ENCODE peak calls at places on chromosome 10, in four cellular contexts. T is astrocyte; W is ovary; D is effector memory CD4-positive, alpha-beta T cell. O is an unnamed sample. For H3K4me1, the result is how much of the 10 kb centered on the place peaks cover.

GRCh38 chr10:70376436-70377378 is 5.7 kb downstream of the LRRC20 start:
- DNase-seq in W (no peak), T (peak), D (no peak), O (no peak)

GRCh38 chr10:68154211-68154497 is 44.9 kb downstream of the MYPN start:
- DNase-seq in W (peak), T (peak), D (no peak), O (peak)

GRCh38 chr10:90028312-90028711 is 326.9 kb downstream of the KIF20B start:
- DNase-seq in T (no peak), D (no peak), W (no peak), O (no peak)

GRCh38 chr10:23370106-23370505 is 25.5 kb upstream of the C10orf67 start:
- DNase-seq in W (no peak), T (no peak), D (no peak), O (no peak)

GRCh38 chr10:117420768-117421167 is 45.5 kb upstream of the PDZD8 start:
- DNase-seq in W (no peak), D (no peak), T (no peak), O (no peak)

GRCh38 chr10:117945651-117946050 is 101.1 kb downstream of the RAB11FIP2 start:
- DNase-seq in T (no peak), W (no peak), D (no peak), O (no peak)

GRCh38 chr10:944034-944831 is 12.7 kb upstream of the LARP4B start:
- DNase-seq in T (no peak), W (peak), D (no peak), O (peak)

GRCh38 chr10:97099089-97099488 is 86.7 kb downstream of the SLIT1 start:
- DNase-seq in T (no peak), W (no peak), D (no peak), O (no peak)

GRCh38 chr10:16586358-16587138 is 64.9 kb upstream of the C1QL3 start:
- DNase-seq in T (no peak), D (no peak), W (no peak), O (no peak)

GRCh38 chr10:84140036-84140379 is 699 bp downstream of the GHITM start:
- DNase-seq in W (peak), T (peak), D (no peak), O (no peak)

GRCh38 chr10:62972103-62972502 is 155.9 kb upstream of the EGR2 start:
- DNase-seq in D (no peak), W (no peak), T (peak), O (no peak)

GRCh38 chr10:64039208-64039607 is 518.0 kb downstream of the REEP3 start:
- DNase-seq in D (no peak), T (no peak), W (no peak), O (no peak)

GRCh38 chr10:24897326-24897926 is 55.0 kb downstream of the PRTFDC1 start:
- DNase-seq in D (no peak), W (no peak), T (peak), O (no peak)

GRCh38 chr10:93471110-93471651 is 11.0 kb downstream of the MYOF start:
- DNase-seq in W (no peak), T (peak), D (no peak), O (no peak)

GRCh38 chr10:131690805-131691239 is 210.0 kb upstream of the PPP2R2D start:
- DNase-seq in W (no peak), T (no peak), D (no peak), O (no peak)

GRCh38 chr10:1782841-1783240 is 45.5 kb upstream of the ADARB2 start:
- DNase-seq in W (no peak), D (no peak), T (no peak), O (no peak)

GRCh38 chr10:79387974-79388850 is 40.9 kb downstream of the PPIF start:
- DNase-seq in T (no peak), D (no peak), W (no peak), O (no peak)

GRCh38 chr10:86876748-86877147 is 80.7 kb downstream of the MMRN2 start:
- DNase-seq in T (no peak), D (no peak), W (no peak), O (no peak)

GRCh38 chr10:58778966-58779365 is 266.3 kb downstream of the BICC1 start:
- DNase-seq in T (no peak), W (no peak), D (no peak), O (no peak)

GRCh38 chr10:111774486-111774885 is 409.1 kb downstream of the GPAM start:
- DNase-seq in D (no peak), T (no peak), W (no peak), O (no peak)

GRCh38 chr10:19971343-19971742 is 155.1 kb downstream of the PLXDC2 start:
- DNase-seq in D (no peak), W (no peak), T (no peak), O (no peak)

GRCh38 chr10:29784175-29784773 is 149.5 kb upstream of the SVIL start:
- DNase-seq in W (peak), T (peak), D (no peak), O (peak)

GRCh38 chr10:22086730-22087364 is 83.3 kb upstream of the DNAJC1 start:
- DNase-seq in T (peak), W (peak), D (no peak), O (peak)

GRCh38 chr10:74078037-74078436 is 72.6 kb downstream of the AP3M1 start:
- DNase-seq in W (no peak), D (no peak), T (peak), O (no peak)

GRCh38 chr10:66591865-66592264 is 334.0 kb upstream of the LRRTM3 start:
- DNase-seq in T (peak), D (no peak), W (no peak), O (no peak)

GRCh38 chr10:59857921-59858320 is 48.4 kb downstream of the CCDC6 start:
- DNase-seq in W (no peak), T (no peak), D (no peak), O (no peak)

GRCh38 chr10:49268185-49268584 is 30.8 kb upstream of the C10orf71 start:
- DNase-seq in T (no peak), W (no peak), D (no peak), O (no peak)

GRCh38 chr10:103833731-103834365 is 21.5 kb downstream of the SH3PXD2A start:
- DNase-seq in T (no peak), W (peak), D (no peak), O (peak)

GRCh38 chr10:93915603-93916002 is 21.8 kb downstream of the SLC35G1 start:
- DNase-seq in W (no peak), D (no peak), T (no peak), O (no peak)

DNA sequence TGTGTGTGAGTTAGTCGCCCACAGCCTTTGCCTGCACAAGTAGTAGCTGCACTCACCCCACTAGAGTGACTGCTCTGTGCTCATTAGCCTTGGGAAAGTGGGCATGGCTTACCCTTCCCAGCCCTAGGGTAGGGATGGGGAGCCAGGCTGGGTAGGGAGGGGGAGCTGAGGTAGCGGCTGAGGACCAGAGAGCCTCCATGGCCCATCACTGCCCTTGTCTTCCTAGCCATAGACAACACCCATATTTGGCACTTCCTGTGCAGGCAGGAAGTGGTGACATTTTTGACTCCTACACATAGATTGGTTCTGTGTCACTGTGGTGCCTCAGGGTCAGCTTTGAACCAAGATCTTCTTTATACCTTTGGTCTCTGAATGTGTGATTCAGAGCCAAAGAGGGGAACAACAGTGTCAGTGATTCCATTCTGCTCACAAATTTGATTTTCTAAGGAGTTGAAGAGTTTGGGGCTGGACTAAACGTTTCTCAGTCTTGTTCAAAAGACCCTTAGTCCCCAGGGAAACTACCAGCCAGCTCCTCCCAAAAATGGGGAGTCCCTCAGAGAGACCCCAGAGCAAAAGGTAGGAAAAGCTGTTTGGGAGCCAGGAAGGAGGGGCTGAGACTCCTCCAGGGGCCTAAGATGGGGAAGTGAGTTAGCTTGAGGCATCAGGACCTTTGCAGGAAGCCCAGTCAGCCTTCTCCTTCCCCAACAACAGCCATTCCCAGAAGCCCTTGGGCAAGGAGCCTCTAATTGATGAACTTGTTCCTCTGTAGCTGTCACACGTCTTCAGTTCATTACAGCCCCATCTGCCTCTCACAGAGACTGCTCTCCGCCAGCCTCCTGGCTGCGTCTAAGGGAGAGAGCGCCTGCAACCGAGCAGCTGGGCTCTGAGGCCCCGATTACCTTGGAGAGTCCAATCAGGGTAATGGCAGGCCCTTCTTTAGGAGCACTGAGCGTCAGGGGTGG is 135.0 kb downstream of the CDH23 start:
- DNase-seq in D (no peak), W (no peak), T (no peak), O (no peak)
- H3K4me3 ChIP-seq in D (no peak), W (no peak), T (no peak), O (no peak)

GRCh38 chr10:44016101-44016500 is 367.4 kb upstream of the ZNF32 start:
- DNase-seq in T (no peak), D (no peak), W (no peak), O (no peak)

GRCh38 chr10:44017483-44018145 is 367.3 kb downstream of the CXCL12 start:
- DNase-seq in T (no peak), D (no peak), W (no peak), O (no peak)

GRCh38 chr10:44020322-44021111 is 364.4 kb downstream of the CXCL12 start:
- DNase-seq in W (no peak), D (no peak), T (no peak), O (peak)

GRCh38 chr10:44014644-44015250 is 366.1 kb upstream of the ZNF32 start:
- DNase-seq in W (no peak), D (no peak), T (no peak), O (no peak)

GRCh38 chr10:44016589-44017482 is 368.1 kb downstream of the CXCL12 start:
- DNase-seq in W (peak), D (no peak), T (no peak), O (no peak)
- H3K27ac ChIP-seq in W (peak), D (no peak), T (no peak), O (peak)

DNA sequence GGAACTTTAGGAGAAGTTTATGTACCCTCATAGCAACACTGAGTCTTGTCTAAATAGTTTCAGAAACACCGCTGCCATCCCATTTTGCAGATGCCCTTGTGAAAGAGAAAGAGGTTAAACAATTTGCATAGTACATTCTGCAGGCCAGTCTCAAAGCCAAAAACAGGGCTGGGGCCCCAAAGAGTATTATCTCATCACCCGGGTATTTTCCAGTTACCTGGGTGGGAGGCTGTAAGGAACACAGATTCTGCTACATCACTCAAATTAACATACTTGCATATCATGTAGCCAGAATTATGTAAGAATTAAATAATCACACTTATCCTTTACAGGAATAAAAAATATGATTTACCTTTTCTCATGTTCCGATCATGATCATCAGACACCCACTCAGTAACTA is 3.1 kb upstream of the FAM171A1 start:
- DNase-seq in T (no peak), W (no peak), D (no peak), O (no peak)
- H3K4me1 ChIP-seq in T (under half), W (under half), D (under half), O (under half)

GRCh38 chr10:125177641-125178640 is 17.6 kb upstream of the CTBP2 start:
- DNase-seq in D (no peak), W (no peak), T (no peak), O (no peak)

GRCh38 chr10:125171402-125172316 is 11.3 kb upstream of the CTBP2 start:
- DNase-seq in D (no peak), T (no peak), W (no peak), O (no peak)

GRCh38 chr10:125174360-125174759 is 14.0 kb upstream of the CTBP2 start:
- DNase-seq in D (no peak), W (no peak), T (no peak), O (no peak)

GRCh38 chr10:125172694-125173093 is 12.3 kb upstream of the CTBP2 start:
- DNase-seq in T (no peak), D (no peak), W (no peak), O (no peak)

GRCh38 chr10:125175807-125176206 is 15.4 kb upstream of the CTBP2 start:
- DNase-seq in T (no peak), D (no peak), W (no peak), O (no peak)
- H3K4me3 ChIP-seq in T (no peak), D (no peak), W (no peak), O (no peak)

DNA sequence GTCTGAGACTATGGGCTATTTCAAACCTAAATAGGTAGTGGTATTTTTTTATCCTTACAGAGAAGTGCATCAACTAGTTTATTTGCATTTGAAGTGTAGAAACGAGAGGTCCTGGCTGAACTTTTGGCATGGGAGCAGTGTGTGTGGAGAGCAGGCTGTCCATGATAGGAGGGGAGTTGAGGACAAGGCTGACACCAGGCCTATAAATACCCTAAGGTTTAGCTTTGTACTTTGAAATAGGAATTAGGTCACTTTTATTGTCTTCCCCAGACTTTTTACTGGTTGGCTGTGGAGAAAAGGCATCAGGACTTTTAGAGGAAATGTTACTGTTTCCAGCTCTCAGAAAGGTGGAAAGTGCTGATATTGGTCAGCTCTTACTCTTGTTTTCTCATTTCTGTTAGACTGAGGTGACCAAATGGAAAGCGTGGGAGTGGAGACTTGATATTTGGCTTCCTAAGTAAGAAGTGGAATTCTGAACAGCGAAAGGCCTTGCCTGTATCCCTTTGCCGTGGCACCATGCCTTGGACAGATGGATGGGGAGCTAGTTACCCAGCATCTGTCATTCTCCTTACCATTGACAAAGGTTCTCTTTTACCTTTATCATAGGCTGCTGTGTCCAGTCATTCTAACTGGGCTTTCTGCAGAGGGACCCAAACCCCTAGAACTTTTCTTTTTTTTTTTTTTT is 46.0 kb downstream of the GBF1 start:
- DNase-seq in T (no peak), D (no peak), W (no peak), O (no peak)
- H3K27ac ChIP-seq in T (no peak), D (no peak), W (no peak), O (peak)

GRCh38 chr10:46055771-46056170 is 9.7 kb upstream of the MSMB start:
- DNase-seq in D (no peak), T (no peak), W (no peak), O (no peak)

GRCh38 chr10:46050956-46051355 is 4.9 kb upstream of the MSMB start:
- DNase-seq in D (no peak), W (no peak), T (no peak), O (no peak)

GRCh38 chr10:46053534-46054434 is 7.7 kb upstream of the MSMB start:
- DNase-seq in D (no peak), W (no peak), T (no peak), O (no peak)

GRCh38 chr10:46052791-46053375 is 6.8 kb upstream of the MSMB start:
- DNase-seq in T (no peak), D (no peak), W (no peak), O (no peak)

GRCh38 chr10:46052057-46052790 is 6.2 kb upstream of the MSMB start:
- DNase-seq in D (no peak), W (no peak), T (no peak), O (no peak)
- H3K4me1 ChIP-seq in D (under half), W (under half), T (under half), O (under half)

GRCh38 chr10:119270893-119271361 is 63.6 kb downstream of the GRK5 start:
- DNase-seq in D (peak), W (peak), T (peak), O (peak)
- H3K4me3 ChIP-seq in D (no peak), W (no peak), T (no peak), O (no peak)

GRCh38 chr10:80473692-80474596 is 19.8 kb downstream of the TSPAN14 start:
- DNase-seq in T (no peak), D (no peak), W (no peak), O (no peak)

GRCh38 chr10:80473096-80473657 is 19.1 kb downstream of the TSPAN14 start:
- DNase-seq in T (no peak), D (no peak), W (no peak), O (no peak)

GRCh38 chr10:80471715-80472233 is 17.7 kb downstream of the TSPAN14 start:
- DNase-seq in D (no peak), T (no peak), W (no peak), O (no peak)

GRCh38 chr10:80471009-80471408 is 16.9 kb downstream of the TSPAN14 start:
- DNase-seq in W (no peak), T (no peak), D (no peak), O (no peak)

DNA sequence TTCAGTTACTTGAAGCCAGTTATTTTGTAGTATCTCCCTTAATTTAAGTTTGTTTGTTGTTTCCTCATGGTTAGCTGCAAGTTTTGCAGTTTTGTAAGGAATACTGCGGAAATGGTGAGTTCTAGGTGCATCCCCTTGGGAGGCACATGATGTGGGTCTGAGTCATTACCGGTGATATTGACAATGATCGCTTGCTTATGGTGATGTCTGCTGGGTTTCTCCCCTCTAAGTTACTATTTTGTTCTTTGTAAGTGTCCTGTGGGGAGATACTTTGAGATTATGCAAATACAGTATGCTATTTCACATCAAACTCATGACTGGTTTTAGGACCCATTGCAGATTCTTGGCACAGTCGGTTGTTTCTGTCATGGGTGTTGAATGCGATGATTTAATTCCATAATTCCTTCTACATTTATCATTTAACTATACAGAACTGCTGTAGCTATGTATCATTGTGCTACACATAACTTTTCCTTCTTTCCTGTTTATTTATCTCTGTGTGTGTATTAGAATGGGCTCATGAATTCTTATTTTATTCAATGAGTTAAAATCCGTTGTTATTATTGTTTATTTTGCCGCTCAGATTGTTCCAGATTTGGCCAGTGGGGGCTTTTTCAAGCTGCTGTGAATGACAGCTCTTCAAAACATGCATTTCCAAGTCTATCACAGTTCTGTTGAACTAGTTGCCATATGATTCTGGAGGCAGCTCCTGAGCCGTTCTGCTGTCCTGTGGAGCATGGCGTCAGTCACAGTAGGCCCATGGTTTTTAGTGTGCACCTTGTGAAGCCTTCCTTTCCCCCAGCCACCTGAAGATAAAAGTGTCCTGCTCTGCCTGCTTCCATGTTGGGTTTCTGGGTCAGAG is 18.4 kb downstream of the TSPAN14 start:
- DNase-seq in W (no peak), D (no peak), T (peak), O (no peak)
- H3K27ac ChIP-seq in W (no peak), D (peak), T (peak), O (no peak)

GRCh38 chr10:77410523-77410922 is 227.1 kb downstream of the KCNMA1 start:
- DNase-seq in W (no peak), D (no peak), T (no peak), O (no peak)

GRCh38 chr10:77409697-77410471 is 227.7 kb downstream of the KCNMA1 start:
- DNase-seq in D (no peak), W (no peak), T (no peak), O (no peak)

GRCh38 chr10:77413231-77413630 is 224.4 kb downstream of the KCNMA1 start:
- DNase-seq in W (no peak), D (no peak), T (no peak), O (no peak)

GRCh38 chr10:77408259-77408658 is 229.3 kb downstream of the KCNMA1 start:
- DNase-seq in D (no peak), T (no peak), W (no peak), O (no peak)

DNA sequence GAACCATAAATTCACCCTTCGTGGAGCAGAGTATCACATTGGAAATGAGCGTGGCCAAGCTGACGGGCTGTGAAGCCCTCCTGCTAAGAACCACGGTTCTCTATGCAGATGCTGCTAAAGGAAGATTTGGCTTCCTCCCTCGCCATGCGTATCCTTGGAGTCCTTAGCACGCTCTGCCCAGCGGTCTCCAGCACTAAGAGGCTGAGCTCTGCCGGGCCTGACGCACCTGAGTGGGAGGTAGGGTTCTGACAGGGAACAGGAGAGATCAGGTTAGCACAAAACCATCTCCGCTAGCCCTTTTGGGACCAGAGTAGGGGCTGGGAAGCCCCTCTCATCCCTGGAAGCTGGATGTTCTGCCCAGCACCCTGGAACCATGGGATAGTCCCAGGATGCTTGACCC is 225.8 kb downstream of the KCNMA1 start:
- DNase-seq in T (no peak), W (no peak), D (no peak), O (no peak)
- H3K4me1 ChIP-seq in T (under half), W (under half), D (under half), O (under half)